ENCODE peak calls at places on chromosome 1, in nine cellular contexts. A is epithelial cell of esophagus, E is RWPE1, Q is left ventricle myocardium inferior, D is tibial nerve, B is upper lobe of right lung, H is fibroblast of villous mesenchyme, X is B cell, T is AG09309. R is an unnamed sample.
A peak's percentile ranks its signal among the peaks of the same experiment; 100 is the strongest.

GRCh38 chr1:89953072-89953626 is 41.8 kb upstream of the ZNF326 start:
- DNase-seq in A (peak; percentile 97), E (peak; percentile 90), Q (no peak), D (no peak), B (no peak), H (peak; percentile 86), X (no peak), T (peak; percentile 77), R (no peak)

GRCh38 chr1:226325178-226325577 is 16.2 kb upstream of the LIN9 start:
- DNase-seq in A (peak; percentile 81), E (peak; percentile 79), Q (no peak), D (no peak), B (no peak), H (no peak), X (no peak), T (no peak), R (no peak)

GRCh38 chr1:150999051-150999674 is 7.5 kb downstream of the MINDY1 start:
- DNase-seq in A (peak; percentile 44), E (no peak), Q (no peak), D (no peak), B (no peak), H (peak; percentile 72), X (no peak), T (peak; percentile 41), R (no peak)

GRCh38 chr1:230337266-230337665 is 88.9 kb downstream of the PGBD5 start:
- DNase-seq in A (no peak), E (no peak), Q (no peak), D (no peak), B (no peak), H (no peak), X (no peak), T (no peak), R (no peak)

GRCh38 chr1:53498555-53499142 is 39.5 kb downstream of the DMRTB1 start:
- DNase-seq in A (no peak), E (no peak), Q (no peak), D (no peak), B (no peak), H (peak; percentile 17), X (no peak), T (peak; percentile 37), R (no peak)

GRCh38 chr1:222521299-222522104 is 26.4 kb downstream of the HHIPL2 start:
- DNase-seq in A (peak; percentile 91), E (peak; percentile 52), Q (no peak), D (no peak), B (no peak), H (peak; percentile 74), X (no peak), T (no peak), R (no peak)

GRCh38 chr1:172394167-172394751 is 26.2 kb upstream of the C1orf105 start:
- DNase-seq in A (peak; percentile 49), E (no peak), Q (no peak), D (no peak), B (no peak), H (peak; percentile 34), X (peak; percentile 87), T (no peak), R (no peak)

GRCh38 chr1:103220503-103221095 is 112.3 kb upstream of the COL11A1 start:
- DNase-seq in A (no peak), E (no peak), Q (no peak), D (no peak), B (no peak), H (peak; percentile 83), X (no peak), T (peak; percentile 83), R (no peak)

GRCh38 chr1:114236517-114236916 is 82.8 kb upstream of the SYT6 start:
- DNase-seq in A (no peak), E (no peak), Q (no peak), D (no peak), B (no peak), H (no peak), X (no peak), T (no peak), R (no peak)

GRCh38 chr1:33866286-33866685 is 2.4 kb downstream of the HMGB4 start:
- DNase-seq in A (no peak), E (no peak), Q (no peak), D (no peak), B (no peak), H (no peak), X (no peak), T (no peak), R (no peak)

GRCh38 chr1:96340688-96341087 is 380.9 kb upstream of the PTBP2 start:
- DNase-seq in A (no peak), E (no peak), Q (no peak), D (no peak), B (no peak), H (no peak), X (no peak), T (no peak), R (no peak)

GRCh38 chr1:8020032-8020431 is 6.1 kb downstream of the ERRFI1 start:
- DNase-seq in A (peak; percentile 92), E (peak; percentile 70), Q (no peak), D (no peak), B (no peak), H (peak; percentile 51), X (no peak), T (no peak), R (no peak)

GRCh38 chr1:228082975-228083870 is 715 bp downstream of the ARF1 start:
- DNase-seq in A (peak; percentile 39), E (no peak), Q (peak; percentile 59), D (peak; percentile 37), B (peak; percentile 87), H (peak; percentile 47), X (no peak), T (no peak), R (no peak)

DNA sequence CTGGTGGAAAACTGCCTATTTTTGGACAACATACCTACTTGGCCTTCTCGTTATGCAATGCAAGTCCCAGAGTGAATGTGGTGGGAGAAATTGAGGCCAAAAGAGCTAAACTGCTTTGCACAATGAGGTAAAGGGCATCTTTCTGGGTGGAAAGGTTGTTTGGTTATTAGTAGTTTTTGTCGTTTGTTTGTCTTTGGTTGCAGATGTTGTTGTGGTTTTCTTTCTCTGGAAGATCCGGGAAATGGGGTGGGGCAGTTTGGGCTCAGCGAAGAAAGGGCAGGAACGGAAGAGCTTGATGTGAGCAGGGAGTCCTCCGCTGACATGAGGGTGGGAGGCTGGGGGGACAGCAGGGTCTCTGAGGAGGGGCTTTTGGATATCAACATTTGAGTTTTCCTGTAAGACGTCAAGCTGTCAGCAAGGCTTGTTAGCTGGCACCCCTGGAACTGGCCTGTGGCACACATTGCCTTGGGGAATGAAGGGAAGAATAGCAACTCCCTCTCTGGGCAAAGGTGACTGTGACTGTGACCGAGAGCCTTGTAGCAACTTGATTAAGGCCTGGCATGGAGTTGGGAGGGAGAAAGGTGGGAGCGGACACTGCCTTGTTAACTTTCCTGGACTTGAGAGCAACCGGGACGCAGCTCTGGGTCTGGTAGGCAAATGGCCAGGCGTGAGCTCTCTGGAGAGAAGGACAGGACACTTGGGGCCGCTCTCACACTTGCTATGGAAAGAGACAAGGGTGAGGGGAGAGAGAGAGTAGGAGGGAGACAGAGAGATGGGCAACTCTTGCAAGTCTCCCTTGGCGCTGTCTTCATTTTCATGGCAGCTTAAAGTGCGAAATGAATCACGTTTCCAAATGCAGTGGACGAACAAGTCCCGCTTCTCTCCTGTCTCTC is 15.4 kb upstream of the OPRD1 start:
- DNase-seq in A (no peak), E (no peak), Q (no peak), D (no peak), B (no peak), H (peak; percentile 51), X (no peak), T (no peak), R (no peak)
- TF ChIP-seq CTCF in A (no peak), E (no peak), Q (no peak), D (no peak), B (no peak), H (no peak), X (no peak), T (no peak), R (peak; percentile 45)

DNA sequence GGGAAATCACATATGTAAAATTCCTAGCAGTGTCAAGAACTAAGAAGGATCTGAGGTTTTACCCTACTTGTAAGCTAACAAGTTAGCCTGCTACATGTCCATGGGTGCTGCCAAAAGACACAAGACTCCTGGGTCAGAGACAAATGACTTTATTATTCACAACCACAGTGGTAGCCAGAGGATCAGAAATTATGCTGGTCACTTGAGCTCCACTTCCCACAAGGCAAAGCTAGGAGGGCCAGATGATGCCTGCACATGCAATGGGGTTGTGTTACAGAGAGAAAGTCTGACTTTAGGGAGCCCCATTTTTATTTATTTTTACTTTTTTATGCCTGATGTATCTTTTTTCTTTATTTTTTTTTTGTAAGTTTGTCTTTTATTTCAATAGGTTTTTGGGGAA is 136.8 kb downstream of the S1PR1 start:
- DNase-seq in A (no peak), E (no peak), Q (no peak), D (no peak), B (no peak), H (no peak), X (no peak), T (no peak), R (no peak)
- TF ChIP-seq CTCF in A (no peak), E (no peak), Q (no peak), D (no peak), B (no peak), H (no peak), X (no peak), T (no peak), R (no peak)

DNA sequence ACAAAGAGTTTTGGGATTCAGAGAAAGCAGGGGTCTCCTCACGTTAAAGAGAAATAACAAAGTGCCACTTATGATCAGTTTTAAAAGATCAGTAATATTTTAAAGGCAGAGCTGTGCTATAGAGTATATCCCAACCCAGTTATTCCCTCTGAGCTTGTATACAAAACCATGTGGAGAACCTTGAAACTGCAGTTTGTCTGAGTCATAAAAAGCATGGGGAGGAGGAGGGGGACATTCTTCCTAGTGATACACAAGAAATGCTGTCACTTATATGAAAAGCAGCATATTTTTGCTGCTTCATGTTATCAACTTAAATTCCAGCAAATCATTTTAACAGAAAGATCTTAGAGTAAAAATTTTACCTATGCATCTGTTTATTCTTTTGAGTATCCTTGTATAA is 244.5 kb downstream of the GPR52 start:
- DNase-seq in A (peak; percentile 31), E (peak; percentile 17), Q (no peak), D (no peak), B (no peak), H (peak; percentile 5), X (no peak), T (no peak), R (no peak)
- TF ChIP-seq CTCF in A (no peak), E (no peak), Q (no peak), D (no peak), B (no peak), H (no peak), X (no peak), T (peak; percentile 15), R (no peak)

DNA sequence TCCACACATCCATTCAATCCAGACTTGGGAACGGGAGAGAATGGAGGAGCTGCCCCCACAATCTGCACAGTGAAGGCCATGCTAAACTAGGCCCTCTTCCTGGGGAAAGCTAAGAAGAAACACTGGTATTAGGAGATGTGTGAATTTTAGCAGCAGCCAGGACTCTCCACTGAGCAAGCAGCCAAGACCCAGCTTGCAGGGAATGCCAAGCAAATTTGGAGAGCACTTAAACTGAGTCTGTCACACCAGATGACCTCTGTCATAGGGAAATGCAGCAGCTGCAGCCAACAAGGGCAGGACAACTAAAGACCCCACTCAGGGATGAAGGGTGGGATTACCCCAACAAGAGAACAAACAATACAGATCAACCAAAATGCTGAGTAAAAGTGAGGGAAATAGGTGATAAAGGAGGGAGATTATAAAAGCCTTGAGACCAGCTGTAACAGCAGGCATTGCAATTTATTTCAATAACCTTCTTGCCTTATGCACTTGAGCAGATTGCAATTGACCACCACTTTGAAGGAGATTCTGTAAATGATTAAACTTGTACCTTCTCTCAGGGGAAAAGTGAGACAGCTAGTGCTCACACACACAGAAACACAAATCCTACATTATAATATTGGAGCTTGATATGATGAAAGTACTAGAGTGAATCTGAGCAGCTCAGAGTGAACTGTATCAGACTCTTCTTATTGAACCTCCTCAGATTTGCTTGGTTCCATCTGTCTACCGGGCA is 2.5 kb upstream of the CLCA1 start:
- DNase-seq in A (no peak), E (no peak), Q (no peak), D (no peak), B (no peak), H (no peak), X (no peak), T (no peak), R (no peak)
- TF ChIP-seq CTCF in A (no peak), E (no peak), Q (no peak), D (no peak), B (no peak), H (no peak), X (no peak), T (no peak), R (no peak)